ENCODE peak calls at places on chromosomes 1 and 21, in seven cellular contexts. Q is dermis blood vessel endothelial cell, O is ovary, N is GM12892, E is T-helper 2 cell, V is germinal center, S is HuH-7. J is an unnamed sample.

GRCh38 chr1:39107891-39108290 is 81.7 kb downstream of the NDUFS5 start:
- DNase-seq in Q (peak; percentile 63), O (no peak), N (no peak), E (no peak), V (no peak), S (no peak), J (no peak)

GRCh38 chr1:145962157-145963102 is 1.9 kb downstream of the ANKRD34A start:
- DNase-seq in Q (no peak), O (peak; percentile 73), N (no peak), E (no peak), V (peak; percentile 20), S (no peak), J (peak; percentile 69)

GRCh38 chr1:33893147-33893830 is 29.4 kb downstream of the HMGB4 start:
- DNase-seq in Q (no peak), O (no peak), N (no peak), E (no peak), V (no peak), S (no peak), J (no peak)

GRCh38 chr1:23019851-23020625 is 770 bp downstream of the KDM1A start:
- DNase-seq in Q (peak; percentile 66), O (peak; percentile 27), N (peak; percentile 29), E (no peak), V (peak; percentile 42), S (peak; percentile 44), J (peak; percentile 62)

GRCh38 chr1:184507604-184508289 is 120.9 kb downstream of the C1orf21 start:
- DNase-seq in Q (peak; percentile 8), O (no peak), N (no peak), E (no peak), V (no peak), S (no peak), J (no peak)

GRCh38 chr1:19557609-19558051 is 72.3 kb upstream of the CAPZB start:
- DNase-seq in Q (no peak), O (no peak), N (no peak), E (no peak), V (no peak), S (no peak), J (no peak)

GRCh38 chr1:117098287-117098890 is 23.2 kb downstream of the TRIM45 start:
- DNase-seq in Q (peak; percentile 52), O (no peak), N (no peak), E (no peak), V (no peak), S (no peak), J (no peak)

GRCh38 chr1:20617157-20617487 is 16.1 kb upstream of the PINK1 start:
- DNase-seq in Q (no peak), O (no peak), N (no peak), E (no peak), V (no peak), S (no peak), J (no peak)

GRCh38 chr1:209235170-209235569 is 348.3 kb upstream of the CAMK1G start:
- DNase-seq in Q (no peak), O (no peak), N (no peak), E (no peak), V (no peak), S (no peak), J (no peak)

GRCh38 chr1:227257964-227258363 is 60.3 kb downstream of the CDC42BPA start:
- DNase-seq in Q (no peak), O (no peak), N (no peak), E (no peak), V (no peak), S (no peak), J (no peak)

GRCh38 chr1:145908653-145909052 is 1.2 kb downstream of the ITGA10 start:
- DNase-seq in Q (no peak), O (no peak), N (no peak), E (no peak), V (no peak), S (no peak), J (no peak)

GRCh38 chr1:118116401-118116800 is 68.6 kb downstream of the SPAG17 start:
- DNase-seq in Q (no peak), O (no peak), N (no peak), E (no peak), V (no peak), S (no peak), J (no peak)

GRCh38 chr1:182565537-182565936 is 23.5 kb downstream of the RNASEL start:
- DNase-seq in Q (no peak), O (no peak), N (no peak), E (no peak), V (no peak), S (no peak), J (no peak)

GRCh38 chr1:165843304-165843703 is 15.9 kb downstream of the UCK2 start:
- DNase-seq in Q (no peak), O (no peak), N (no peak), E (no peak), V (no peak), S (no peak), J (no peak)

GRCh38 chr21:46459024-46459355 is 299 bp downstream of the DIP2A start:
- DNase-seq in Q (no peak), O (no peak), N (no peak), E (no peak), V (no peak), S (no peak), J (no peak)

GRCh38 chr1:58971629-58972140 is 187.8 kb upstream of the JUN start:
- DNase-seq in Q (no peak), O (peak; percentile 28), N (no peak), E (no peak), V (no peak), S (peak; percentile 29), J (peak; percentile 88)

GRCh38 chr1:31985430-31985829 is 28.2 kb upstream of the KHDRBS1 start:
- DNase-seq in Q (peak; percentile 47), O (no peak), N (no peak), E (no peak), V (no peak), S (no peak), J (no peak)

GRCh38 chr1:236982380-236982779 is 21.9 kb downstream of the MT1HL1 start:
- DNase-seq in Q (no peak), O (no peak), N (no peak), E (no peak), V (no peak), S (no peak), J (no peak)

GRCh38 chr21:43290529-43291346 is 121.9 kb downstream of the CRYAA start:
- DNase-seq in Q (no peak), O (no peak), N (no peak), E (no peak), V (peak; percentile 81), S (no peak), J (peak; percentile 10)

GRCh38 chr1:109198745-109199144 is 15.0 kb upstream of the SARS1 start:
- DNase-seq in Q (no peak), O (no peak), N (no peak), E (no peak), V (no peak), S (no peak), J (no peak)

GRCh38 chr1:16110884-16111283 is 37.4 kb upstream of the FAM131C start:
- DNase-seq in Q (no peak), O (no peak), N (no peak), E (no peak), V (no peak), S (no peak), J (no peak)

GRCh38 chr1:203274603-203275381 is 30.5 kb upstream of the BTG2 start:
- DNase-seq in Q (no peak), O (peak; percentile 77), N (no peak), E (no peak), V (no peak), S (no peak), J (peak; percentile 84)

GRCh38 chr1:17485280-17485679 is 45.8 kb upstream of the RCC2 start:
- DNase-seq in Q (peak; percentile 48), O (no peak), N (no peak), E (no peak), V (no peak), S (peak; percentile 59), J (no peak)

GRCh38 chr1:213003281-213003680 is 12.4 kb downstream of the ANGEL2 start:
- DNase-seq in Q (no peak), O (no peak), N (no peak), E (no peak), V (no peak), S (no peak), J (no peak)

GRCh38 chr1:39614488-39614887 is 25.0 kb downstream of the HEYL start:
- DNase-seq in Q (no peak), O (no peak), N (no peak), E (no peak), V (no peak), S (no peak), J (no peak)

GRCh38 chr1:203349757-203350522 is 982 bp downstream of the FMOD start:
- DNase-seq in Q (no peak), O (no peak), N (no peak), E (no peak), V (no peak), S (no peak), J (no peak)

GRCh38 chr1:228304766-228305395 is 97.0 kb downstream of the OBSCN start:
- DNase-seq in Q (no peak), O (no peak), N (no peak), E (no peak), V (no peak), S (no peak), J (no peak)

J was measured in psoas muscle.